ENCODE peak calls at places on chromosomes 13 and 19, in four cellular contexts. L, V, G and E are unnamed samples.

GRCh38 chr13:73090116-73090811 is 31.5 kb downstream of the KLF5 start:
- DNase-seq in L (peak), V (no peak), G (no peak), E (peak)

GRCh38 chr19:33071887-33072286 is 7.2 kb upstream of the RHPN2 start:
- DNase-seq in L (no peak), V (no peak), G (no peak), E (peak)

GRCh38 chr19:35577918-35578317 is 8.1 kb upstream of the PMIS2 start:
- DNase-seq in L (no peak), V (no peak), G (no peak), E (no peak)

GRCh38 chr19:41626278-41626677 is 596 bp downstream of the CEACAM4 start:
- DNase-seq in L (no peak), V (no peak), G (no peak), E (no peak)

GRCh38 chr13:31860002-31860401 is 120.7 kb downstream of the RXFP2 start:
- DNase-seq in L (no peak), V (no peak), G (no peak), E (no peak)

GRCh38 chr19:43380771-43381386 is 27.4 kb downstream of the CD177 start:
- DNase-seq in L (no peak), V (no peak), G (no peak), E (no peak)

GRCh38 chr13:67229438-67230242 is 496 bp downstream of the PCDH9 start:
- DNase-seq in L (no peak), V (no peak), G (no peak), E (no peak)

GRCh38 chr13:24381539-24382265 is 72.3 kb downstream of the C1QTNF9 start:
- DNase-seq in L (no peak), V (no peak), G (no peak), E (peak)

GRCh38 chr13:112576191-112576590 is 11.8 kb downstream of the TUBGCP3 start:
- DNase-seq in L (peak), V (no peak), G (no peak), E (no peak)

GRCh38 chr19:492091-492531 is 4.2 kb upstream of the MADCAM1 start:
- DNase-seq in L (no peak), V (peak), G (no peak), E (no peak)

GRCh38 chr13:83796364-83796763 is 85.9 kb downstream of the SLITRK1 start:
- DNase-seq in L (peak), V (no peak), G (no peak), E (no peak)

GRCh38 chr13:24168392-24168750 is 7.9 kb downstream of the SPATA13 start:
- DNase-seq in L (no peak), V (no peak), G (no peak), E (no peak)

GRCh38 chr13:22945321-22946226 is 235.2 kb upstream of the SGCG start:
- DNase-seq in L (no peak), V (no peak), G (no peak), E (no peak)

GRCh38 chr19:35562776-35563175 is 682 bp downstream of the ATP4A start:
- DNase-seq in L (no peak), V (no peak), G (no peak), E (no peak)

GRCh38 chr19:38723606-38724379 is 20.5 kb downstream of the CAPN12 start:
- DNase-seq in L (no peak), V (no peak), G (no peak), E (no peak)

GRCh38 chr13:31200636-31200970 is 828 bp downstream of the B3GLCT start:
- DNase-seq in L (peak), V (peak), G (peak), E (no peak)

GRCh38 chr19:39199025-39199424 is 2.3 kb downstream of the NCCRP1 start:
- DNase-seq in L (no peak), V (no peak), G (no peak), E (no peak)

GRCh38 chr19:19774354-19775033 is 41.6 kb upstream of the ZNF14 start:
- DNase-seq in L (no peak), V (no peak), G (no peak), E (no peak)

GRCh38 chr19:44687898-44688297 is 11.1 kb upstream of the CEACAM16 start:
- DNase-seq in L (no peak), V (no peak), G (no peak), E (no peak)

GRCh38 chr13:50484472-50485113 is 358.9 kb downstream of the DLEU7 start:
- DNase-seq in L (no peak), V (no peak), G (no peak), E (no peak)

GRCh38 chr19:570315-570714 is 2.1 kb upstream of the BSG start:
- DNase-seq in L (no peak), V (no peak), G (no peak), E (no peak)

GRCh38 chr19:30471441-30471840 is 99.3 kb downstream of the ZNF536 start:
- DNase-seq in L (no peak), V (no peak), G (no peak), E (no peak)

GRCh38 chr19:47704656-47705055 is 8.6 kb upstream of the EHD2 start:
- DNase-seq in L (no peak), V (no peak), G (no peak), E (no peak)

GRCh38 chr13:44912617-44913016 is 76.7 kb downstream of the NUFIP1 start:
- DNase-seq in L (peak), V (no peak), G (no peak), E (no peak)

GRCh38 chr13:46773556-46773955 is 23.4 kb downstream of the ESD start:
- DNase-seq in L (no peak), V (no peak), G (no peak), E (no peak)

GRCh38 chr13:24039621-24040475 is 120.7 kb upstream of the SPATA13 start:
- DNase-seq in L (no peak), V (no peak), G (peak), E (no peak)

GRCh38 chr13:71285700-71286099 is 581.3 kb downstream of the DACH1 start:
- DNase-seq in L (no peak), V (no peak), G (no peak), E (no peak)

GRCh38 chr13:66405908-66406802 is 824.0 kb downstream of the PCDH9 start:
- DNase-seq in L (no peak), V (no peak), G (no peak), E (peak)

GRCh38 chr13:109366521-109366920 is 419.9 kb downstream of the IRS2 start:
- DNase-seq in L (no peak), V (no peak), G (no peak), E (no peak)

GRCh38 chr13:114080739-114081561 is 51.5 kb downstream of the RASA3 start:
- DNase-seq in L (no peak), V (no peak), G (no peak), E (no peak)

GRCh38 chr13:110412132-110412912 is 105.2 kb downstream of the COL4A2 start:
- DNase-seq in L (no peak), V (peak), G (peak), E (peak)

GRCh38 chr13:48730971-48731658 is 77.4 kb downstream of the CYSLTR2 start:
- DNase-seq in L (no peak), V (no peak), G (no peak), E (no peak)

GRCh38 chr13:39942901-39943273 is 287.4 kb downstream of the COG6 start:
- DNase-seq in L (peak), V (peak), G (peak), E (peak)

GRCh38 chr13:113672002-113672651 is 5.1 kb downstream of the GRK1 start:
- DNase-seq in L (no peak), V (no peak), G (no peak), E (no peak)

GRCh38 chr19:8373867-8374813 is 10.2 kb downstream of the ANGPTL4 start:
- DNase-seq in L (no peak), V (no peak), G (no peak), E (peak)

GRCh38 chr19:13955662-13956364 is 3.5 kb downstream of the DCAF15 start:
- DNase-seq in L (no peak), V (no peak), G (no peak), E (no peak)